ENCODE peak calls at places on chromosomes 16 and 17, in ten cellular contexts. S is kidney; K is Peyer's patch; T is transverse colon; D is HCT116; W is iPS DF 6.9; A is aorta; C is breast epithelium; O is ascending aorta; M is naive thymus-derived CD4-positive, alpha-beta T cell. N is an unnamed sample.

GRCh38 chr17:298791-299450 is 53.7 kb downstream of the RPH3AL start:
- DNase-seq in S (peak; percentile 91), K (no peak), T (peak; percentile 27), D (no peak), W (no peak), A (peak; percentile 73), C (no peak), O (no peak), M (no peak), N (no peak)

GRCh38 chr16:63461248-63461841 is 1425.1 kb upstream of the CDH8 start:
- DNase-seq in S (no peak), K (no peak), T (no peak), D (no peak), W (peak; percentile 7), A (no peak), C (no peak), O (no peak), M (no peak), N (no peak)

GRCh38 chr16:73025506-73026131 is 22.3 kb downstream of the ZFHX3 start:
- DNase-seq in S (no peak), K (no peak), T (no peak), D (no peak), W (no peak), A (no peak), C (no peak), O (no peak), M (no peak), N (no peak)

GRCh38 chr16:20801278-20801677 is 5.0 kb downstream of the ERI2 start:
- DNase-seq in S (no peak), K (no peak), T (no peak), D (no peak), W (no peak), A (no peak), C (no peak), O (no peak), M (no peak), N (no peak)

GRCh38 chr16:87848676-87849345 is 20.5 kb downstream of the SLC7A5 start:
- DNase-seq in S (no peak), K (no peak), T (no peak), D (no peak), W (no peak), A (no peak), C (no peak), O (no peak), M (no peak), N (no peak)

GRCh38 chr17:38444151-38444550 is 15.9 kb downstream of the ARHGAP23 start:
- DNase-seq in S (peak; percentile 87), K (peak; percentile 35), T (peak; percentile 61), D (no peak), W (no peak), A (peak; percentile 88), C (no peak), O (no peak), M (no peak), N (peak; percentile 25)

GRCh38 chr16:20826039-20826566 is 19.8 kb downstream of the REXO5 start:
- DNase-seq in S (no peak), K (no peak), T (no peak), D (no peak), W (no peak), A (no peak), C (no peak), O (no peak), M (no peak), N (no peak)

GRCh38 chr17:50048146-50048720 is 7.7 kb upstream of the ITGA3 start:
- DNase-seq in S (no peak), K (no peak), T (no peak), D (no peak), W (no peak), A (peak; percentile 44), C (no peak), O (no peak), M (no peak), N (no peak)

GRCh38 chr17:44952946-44953475 is 5.4 kb upstream of the KIF18B start:
- DNase-seq in S (peak; percentile 11), K (no peak), T (no peak), D (no peak), W (no peak), A (peak; percentile 27), C (peak; percentile 43), O (no peak), M (no peak), N (no peak)

GRCh38 chr16:11700264-11701029 is 32.2 kb downstream of the SNN start:
- DNase-seq in S (no peak), K (no peak), T (no peak), D (no peak), W (no peak), A (no peak), C (no peak), O (no peak), M (no peak), N (no peak)

DNA sequence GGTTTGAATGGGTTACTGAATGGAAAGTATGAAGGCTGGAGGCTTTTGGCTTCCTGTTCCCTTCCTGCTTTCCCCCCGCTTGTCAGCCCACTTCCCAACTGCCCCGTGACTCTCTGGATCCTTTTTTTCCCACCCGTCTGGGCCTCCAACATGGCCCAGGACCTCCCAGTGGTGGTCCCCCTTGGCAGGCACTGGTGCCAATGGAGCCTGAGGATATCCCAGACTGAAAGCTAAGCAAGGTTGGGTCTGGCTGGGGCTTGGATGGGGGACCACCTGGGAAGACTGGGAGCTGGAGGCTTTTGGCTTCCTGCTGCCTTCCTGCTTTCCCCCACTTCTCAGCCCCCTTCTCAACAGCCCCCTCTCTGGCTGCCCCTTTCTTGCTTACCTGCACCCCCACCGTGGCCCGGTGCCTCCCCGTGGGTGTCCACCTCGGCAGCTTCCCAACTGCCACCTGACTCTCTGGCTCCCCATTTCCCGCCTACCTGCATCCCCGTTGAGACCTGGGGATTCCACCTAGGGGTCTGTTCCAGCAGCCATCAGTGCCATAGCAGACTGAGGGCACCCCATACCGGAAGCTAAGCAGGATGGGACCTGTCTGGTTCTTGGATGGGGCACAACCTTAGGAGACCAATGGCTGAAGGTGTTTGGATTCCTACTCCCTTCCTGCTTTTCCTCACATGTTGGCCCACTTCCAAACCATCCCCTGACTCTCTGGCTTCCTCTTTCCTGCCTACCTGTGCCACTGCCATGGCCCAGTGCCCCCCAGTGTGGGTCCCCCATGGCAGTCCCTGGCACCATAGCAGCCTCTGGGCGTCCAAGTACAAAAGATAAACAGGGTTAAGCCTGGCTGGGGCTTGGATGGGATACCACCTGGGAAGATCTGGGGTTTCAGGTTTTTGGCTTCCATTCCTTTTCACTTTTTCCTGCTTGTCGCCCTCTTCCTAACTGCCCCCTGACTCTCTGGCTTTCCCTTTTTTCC is 2295.3 kb downstream of the TP53TG3F start:
- DNase-seq in S (peak; percentile 52), K (no peak), T (no peak), D (no peak), W (no peak), A (no peak), C (no peak), O (no peak), M (no peak), N (no peak)
- H3K9me3 ChIP-seq in S (peaks cover 16% of the 10 kb centered on the region), K (peaks cover 9% of the 10 kb centered on the region), T (peaks cover 15% of the 10 kb centered on the region), D (no peaks in the 10 kb centered on the region), W (peaks cover 13% of the 10 kb centered on the region), A (no peaks in the 10 kb centered on the region), C (peaks cover 28% of the 10 kb centered on the region), O (no peaks in the 10 kb centered on the region), M (no peaks in the 10 kb centered on the region), N (no peaks in the 10 kb centered on the region)

GRCh38 chr16:79393121-79393520 is 207.4 kb downstream of the MAF start:
- DNase-seq in S (no peak), K (no peak), T (no peak), D (no peak), W (no peak), A (no peak), C (no peak), O (no peak), M (no peak), N (no peak)

GRCh38 chr16:79392081-79392480 is 208.5 kb downstream of the MAF start:
- DNase-seq in S (no peak), K (no peak), T (no peak), D (no peak), W (no peak), A (no peak), C (no peak), O (no peak), M (no peak), N (no peak)

GRCh38 chr16:79391395-79391794 is 209.1 kb downstream of the MAF start:
- DNase-seq in S (no peak), K (no peak), T (no peak), D (no peak), W (no peak), A (no peak), C (no peak), O (no peak), M (no peak), N (no peak)

GRCh38 chr16:79395631-79396030 is 204.9 kb downstream of the MAF start:
- DNase-seq in S (no peak), K (no peak), T (no peak), D (no peak), W (no peak), A (no peak), C (no peak), O (no peak), M (no peak), N (no peak)

DNA sequence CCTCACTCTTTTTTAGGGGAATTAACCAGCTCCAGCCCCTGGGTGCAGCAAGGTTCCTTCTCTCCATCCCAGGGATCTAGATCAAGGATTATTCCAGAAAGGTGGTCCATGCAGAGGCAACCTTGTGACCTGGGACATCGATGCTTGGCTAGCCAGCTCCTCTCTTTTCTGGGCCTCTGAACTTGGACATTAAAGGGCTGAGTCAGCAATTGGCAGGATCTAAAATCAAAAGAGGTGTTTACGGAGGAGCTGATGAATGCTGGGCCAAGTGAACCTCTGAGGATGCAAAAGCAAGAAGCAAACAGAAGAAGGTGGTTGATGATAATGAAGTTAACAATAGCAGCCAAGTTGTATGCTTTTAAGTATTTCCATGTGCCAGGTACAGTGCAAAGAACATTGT is 207.0 kb downstream of the MAF start:
- DNase-seq in S (no peak), K (no peak), T (no peak), D (no peak), W (no peak), A (no peak), C (no peak), O (no peak), M (no peak), N (no peak)
- H3K9me3 ChIP-seq in S (no peaks in the 10 kb centered on the region), K (no peaks in the 10 kb centered on the region), T (no peaks in the 10 kb centered on the region), D (peaks cover 35% of the 10 kb centered on the region), W (no peaks in the 10 kb centered on the region), A (no peaks in the 10 kb centered on the region), C (no peaks in the 10 kb centered on the region), O (no peaks in the 10 kb centered on the region), M (no peaks in the 10 kb centered on the region), N (no peaks in the 10 kb centered on the region)

GRCh38 chr17:77701996-77702395 is 256.5 kb upstream of the TNRC6C start:
- DNase-seq in S (no peak), K (no peak), T (no peak), D (no peak), W (no peak), A (peak; percentile 8), C (no peak), O (no peak), M (no peak), N (no peak)
- H3K9me3 ChIP-seq in S (peaks cover 20% of the 10 kb centered on the region), K (peaks cover 15% of the 10 kb centered on the region), T (peaks cover 9% of the 10 kb centered on the region), D (peaks cover 25% of the 10 kb centered on the region), W (peaks cover 5% of the 10 kb centered on the region), A (peaks cover 8% of the 10 kb centered on the region), C (peaks cover 22% of the 10 kb centered on the region), O (peaks cover 21% of the 10 kb centered on the region), M (peaks cover 7% of the 10 kb centered on the region), N (peaks cover 5% of the 10 kb centered on the region)

DNA sequence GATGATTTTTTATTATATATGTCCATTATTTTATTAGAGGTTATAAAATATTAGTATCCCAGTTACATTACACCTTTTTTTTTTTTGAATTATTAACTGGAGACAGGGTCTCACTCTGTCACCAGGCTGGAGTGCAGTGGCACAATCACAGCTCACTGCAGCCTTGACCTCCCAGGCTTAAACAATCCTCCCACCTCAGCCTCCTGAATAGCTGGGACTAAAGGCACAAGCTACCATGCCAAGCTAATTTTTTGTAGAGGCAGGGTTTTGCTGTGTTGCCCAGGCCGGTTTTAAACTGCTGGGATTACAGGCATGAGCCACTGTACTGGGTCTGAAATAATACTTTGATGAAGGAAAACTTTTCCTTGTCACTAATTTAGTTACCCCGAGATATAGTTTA is 63.6 kb downstream of the VMP1 start:
- DNase-seq in S (no peak), K (no peak), T (no peak), D (no peak), W (no peak), A (no peak), C (no peak), O (no peak), M (no peak), N (no peak)
- H3K9me3 ChIP-seq in S (no peaks in the 10 kb centered on the region), K (no peaks in the 10 kb centered on the region), T (no peaks in the 10 kb centered on the region), D (no peaks in the 10 kb centered on the region), W (no peaks in the 10 kb centered on the region), A (no peaks in the 10 kb centered on the region), C (no peaks in the 10 kb centered on the region), O (no peaks in the 10 kb centered on the region), M (no peaks in the 10 kb centered on the region), N (no peaks in the 10 kb centered on the region)